ENCODE peak calls at places on chromosome 13, in five cellular contexts. One of them, this sample, is unnamed.

GRCh38 chr13:30021611-30022010 is 171.2 kb upstream of the UBL3 start:
- DNase-seq in activated CD4-positive, alpha-beta T cell treated with anti-CD3 and anti-CD28 coated beads, Interleukin-2, amount 50 U/mL, for 48 hours: no peak
- DNase-seq in ACHN: no peak
- DNase-seq in astrocyte: no peak
- DNase-seq in hippocampal formation: no peak
- DNase-seq in this sample: peak

GRCh38 chr13:49828452-49828851 is 36.0 kb upstream of the KPNA3 start:
- DNase-seq in activated CD4-positive, alpha-beta T cell treated with anti-CD3 and anti-CD28 coated beads, Interleukin-2, amount 50 U/mL, for 48 hours: no peak
- DNase-seq in ACHN: no peak
- DNase-seq in astrocyte: no peak
- DNase-seq in hippocampal formation: no peak
- DNase-seq in this sample: peak

GRCh38 chr13:51317262-51317661 is 22.2 kb upstream of the SERPINE3 start:
- DNase-seq in activated CD4-positive, alpha-beta T cell treated with anti-CD3 and anti-CD28 coated beads, Interleukin-2, amount 50 U/mL, for 48 hours: no peak
- DNase-seq in ACHN: no peak
- DNase-seq in astrocyte: peak
- DNase-seq in hippocampal formation: no peak
- DNase-seq in this sample: no peak

GRCh38 chr13:98206946-98207345 is 29.9 kb upstream of the RNF113B start:
- DNase-seq in activated CD4-positive, alpha-beta T cell treated with anti-CD3 and anti-CD28 coated beads, Interleukin-2, amount 50 U/mL, for 48 hours: no peak
- DNase-seq in ACHN: peak
- DNase-seq in astrocyte: peak
- DNase-seq in hippocampal formation: no peak
- DNase-seq in this sample: no peak

GRCh38 chr13:112252744-112253590 is 123.2 kb upstream of the SPACA7 start:
- DNase-seq in activated CD4-positive, alpha-beta T cell treated with anti-CD3 and anti-CD28 coated beads, Interleukin-2, amount 50 U/mL, for 48 hours: no peak
- DNase-seq in ACHN: no peak
- DNase-seq in astrocyte: no peak
- DNase-seq in hippocampal formation: no peak
- DNase-seq in this sample: no peak

GRCh38 chr13:30730526-30730925 is 4.8 kb upstream of the ALOX5AP start:
- DNase-seq in activated CD4-positive, alpha-beta T cell treated with anti-CD3 and anti-CD28 coated beads, Interleukin-2, amount 50 U/mL, for 48 hours: no peak
- DNase-seq in ACHN: no peak
- DNase-seq in astrocyte: no peak
- DNase-seq in hippocampal formation: no peak
- DNase-seq in this sample: no peak

GRCh38 chr13:66076417-66076816 is 1153.7 kb downstream of the PCDH9 start:
- DNase-seq in activated CD4-positive, alpha-beta T cell treated with anti-CD3 and anti-CD28 coated beads, Interleukin-2, amount 50 U/mL, for 48 hours: no peak
- DNase-seq in ACHN: no peak
- DNase-seq in astrocyte: peak
- DNase-seq in hippocampal formation: no peak
- DNase-seq in this sample: peak

GRCh38 chr13:99133230-99133629 is 67.4 kb upstream of the UBAC2 start:
- DNase-seq in activated CD4-positive, alpha-beta T cell treated with anti-CD3 and anti-CD28 coated beads, Interleukin-2, amount 50 U/mL, for 48 hours: no peak
- DNase-seq in ACHN: no peak
- DNase-seq in astrocyte: no peak
- DNase-seq in hippocampal formation: no peak
- DNase-seq in this sample: no peak

GRCh38 chr13:110869805-110870706 is 44.8 kb downstream of the ANKRD10 start:
- DNase-seq in activated CD4-positive, alpha-beta T cell treated with anti-CD3 and anti-CD28 coated beads, Interleukin-2, amount 50 U/mL, for 48 hours: peak
- DNase-seq in ACHN: peak
- DNase-seq in astrocyte: peak
- DNase-seq in hippocampal formation: peak
- DNase-seq in this sample: peak

GRCh38 chr13:113448885-113449692 is 4.2 kb downstream of the ADPRHL1 start:
- DNase-seq in activated CD4-positive, alpha-beta T cell treated with anti-CD3 and anti-CD28 coated beads, Interleukin-2, amount 50 U/mL, for 48 hours: peak
- DNase-seq in ACHN: no peak
- DNase-seq in astrocyte: no peak
- DNase-seq in hippocampal formation: peak
- DNase-seq in this sample: peak

GRCh38 chr13:101919541-101920306 is 467.2 kb downstream of the ITGBL1 start:
- DNase-seq in activated CD4-positive, alpha-beta T cell treated with anti-CD3 and anti-CD28 coated beads, Interleukin-2, amount 50 U/mL, for 48 hours: no peak
- DNase-seq in ACHN: no peak
- DNase-seq in astrocyte: peak
- DNase-seq in hippocampal formation: no peak
- DNase-seq in this sample: peak

GRCh38 chr13:40648841-40649240 is 17.6 kb downstream of the FOXO1 start:
- DNase-seq in activated CD4-positive, alpha-beta T cell treated with anti-CD3 and anti-CD28 coated beads, Interleukin-2, amount 50 U/mL, for 48 hours: no peak
- DNase-seq in ACHN: no peak
- DNase-seq in astrocyte: no peak
- DNase-seq in hippocampal formation: no peak
- DNase-seq in this sample: no peak

GRCh38 chr13:20566424-20566916 is 487 bp upstream of the IFT88 start:
- DNase-seq in activated CD4-positive, alpha-beta T cell treated with anti-CD3 and anti-CD28 coated beads, Interleukin-2, amount 50 U/mL, for 48 hours: no peak
- DNase-seq in ACHN: peak
- DNase-seq in astrocyte: peak
- DNase-seq in hippocampal formation: no peak
- DNase-seq in this sample: no peak